ENCODE peak calls at places on chromosomes 13 and 19, in four cellular contexts. Y is activated naive CD4-positive, alpha-beta T cell treated with anti-CD3 and anti-CD28 coated beads, Interleukin-2, amount 10 ng/mL, durations not matched to agents 7 days and 5 days; V is C1 segment of cervical spinal cord; U is foreskin fibroblast. J is an unnamed sample.

GRCh38 chr19:4534836-4535658 is at the start of gene PLIN5:
- DNase-seq in Y (peak; percentile 52), U (no peak), V (no peak), J (peak; percentile 90)

GRCh38 chr13:66844933-66845332 is 385.2 kb downstream of the PCDH9 start:
- DNase-seq in V (no peak), Y (no peak), U (no peak), J (no peak)

GRCh38 chr19:3187662-3188511 is 2.2 kb downstream of the NCLN start:
- DNase-seq in U (no peak), V (no peak), Y (no peak), J (no peak)

GRCh38 chr19:38719761-38720558 is 24.3 kb downstream of the CAPN12 start:
- DNase-seq in U (no peak), V (no peak), Y (no peak), J (no peak)

GRCh38 chr19:16676101-16676798 is 15.3 kb downstream of the TMEM38A start:
- DNase-seq in U (no peak), Y (no peak), V (no peak), J (no peak)

GRCh38 chr13:106986033-106986484 is 418.1 kb upstream of the ARGLU1 start:
- DNase-seq in Y (no peak), U (no peak), V (no peak), J (no peak)

GRCh38 chr13:44763604-44764311 is 187.6 kb upstream of the TSC22D1 start:
- DNase-seq in U (no peak), Y (no peak), V (no peak), J (no peak)

GRCh38 chr19:27918818-27919217 is 1294.1 kb downstream of the UQCRFS1 start:
- DNase-seq in V (no peak), Y (no peak), U (no peak), J (no peak)

GRCh38 chr13:110044521-110045200 is 258.3 kb upstream of the IRS2 start:
- DNase-seq in Y (no peak), U (peak; percentile 48), V (no peak), J (no peak)

GRCh38 chr13:80341771-80342271 is 895 bp upstream of the SPRY2 start:
- DNase-seq in V (no peak), Y (no peak), U (no peak), J (no peak)

GRCh38 chr19:19459707-19460251 is 54.3 kb downstream of the GATAD2A start:
- DNase-seq in V (no peak), Y (peak; percentile 83), U (peak; percentile 79), J (no peak)